ENCODE peak calls at places on chromosome 20, in nine cellular contexts. H is T-helper 9 cell; R is BJ; S is T-helper 17 cell; V is T-helper 2 cell; A is HCEC 1CT; L is NCI-H345; F is EH; E is CD4-positive, alpha-beta T cell. B is an unnamed sample.

GRCh38 chr20:64082126-64082638 is 2.0 kb downstream of the LKAAEAR1 start:
- DNase-seq in H (no peak), R (no peak), S (no peak), V (no peak), A (no peak), L (no peak), F (no peak), E (no peak), B (no peak)

GRCh38 chr20:44601801-44602204 is 19.4 kb downstream of the PKIG start:
- DNase-seq in H (no peak), R (peak; percentile 40), S (no peak), V (no peak), A (peak; percentile 41), L (no peak), F (peak; percentile 83), E (no peak), B (no peak)

GRCh38 chr20:48454721-48455490 is 372.9 kb downstream of the PREX1 start:
- DNase-seq in H (no peak), R (no peak), S (no peak), V (no peak), A (no peak), L (no peak), F (no peak), E (no peak), B (no peak)

GRCh38 chr20:49395183-49395582 is 87.3 kb downstream of the KCNB1 start:
- DNase-seq in H (no peak), R (no peak), S (no peak), V (no peak), A (no peak), L (no peak), F (no peak), E (no peak), B (no peak)

GRCh38 chr20:32588040-32588439 is 2.9 kb upstream of the NOL4L start:
- DNase-seq in H (no peak), R (no peak), S (no peak), V (no peak), A (no peak), L (no peak), F (no peak), E (no peak), B (no peak)

GRCh38 chr20:37344506-37345338 is 1.2 kb upstream of the SRC start:
- DNase-seq in H (no peak), R (no peak), S (no peak), V (no peak), A (no peak), L (no peak), F (no peak), E (no peak), B (no peak)

GRCh38 chr20:32139947-32140346 is 30.4 kb downstream of the TM9SF4 start:
- DNase-seq in H (no peak), R (no peak), S (no peak), V (no peak), A (no peak), L (peak; percentile 88), F (no peak), E (no peak), B (no peak)

GRCh38 chr20:44083220-44083933 is 103.6 kb downstream of the JPH2 start:
- DNase-seq in H (no peak), R (peak; percentile 39), S (no peak), V (no peak), A (peak; percentile 32), L (no peak), F (peak; percentile 88), E (no peak), B (no peak)

GRCh38 chr20:39524371-39524911 is 562.3 kb downstream of the DHX35 start:
- DNase-seq in H (no peak), R (no peak), S (no peak), V (no peak), A (no peak), L (no peak), F (no peak), E (no peak), B (no peak)

GRCh38 chr20:32570401-32571190 is 14.5 kb downstream of the NOL4L start:
- DNase-seq in H (no peak), R (no peak), S (no peak), V (no peak), A (no peak), L (no peak), F (peak; percentile 35), E (no peak), B (no peak)

GRCh38 chr20:20664795-20665194 is 47.6 kb downstream of the RALGAPA2 start:
- DNase-seq in H (no peak), R (no peak), S (no peak), V (peak; percentile 41), A (peak; percentile 5), L (peak; percentile 55), F (peak; percentile 10), E (no peak), B (no peak)

GRCh38 chr20:37366749-37367148 is 20.8 kb downstream of the SRC start:
- DNase-seq in H (no peak), R (no peak), S (no peak), V (no peak), A (no peak), L (no peak), F (no peak), E (no peak), B (no peak)

B was measured in stimulated activated effector memory CD8-positive, alpha-beta T cell treated with anti-CD3 and anti-CD28 coated beads, Interleukin-12 subunit alpha, Interleukin-12 subunit beta, amount 100 ng/mL, for 72 hours.